ENCODE peak calls at places on chromosomes 2 and 18, in seven cellular contexts. F, Q, E, H, S, N and L are unnamed samples.

GRCh38 chr18:79975043-79975442 is 10.6 kb downstream of the HSBP1L1 start:
- DNase-seq in F (no peak), Q (no peak), E (no peak), H (no peak), S (no peak), N (no peak), L (no peak)

GRCh38 chr2:11681722-11682589 is 12.0 kb upstream of the NTSR2 start:
- DNase-seq in F (peak; percentile 68), Q (peak; percentile 40), E (peak; percentile 57), H (peak; percentile 76), S (peak; percentile 10), N (no peak), L (peak; percentile 83)

GRCh38 chr2:153543639-153544071 is 65.1 kb upstream of the RPRM start:
- DNase-seq in F (no peak), Q (no peak), E (no peak), H (no peak), S (peak; percentile 27), N (no peak), L (peak; percentile 49)

GRCh38 chr2:127064642-127065250 is 42.2 kb downstream of the BIN1 start:
- DNase-seq in F (peak; percentile 85), Q (peak; percentile 44), E (peak; percentile 72), H (peak; percentile 51), S (no peak), N (peak; percentile 96), L (peak; percentile 51)

GRCh38 chr2:217360781-217361485 is 501.1 kb upstream of the TNP1 start:
- DNase-seq in F (no peak), Q (no peak), E (no peak), H (peak; percentile 12), S (no peak), N (no peak), L (peak; percentile 33)

GRCh38 chr2:232898592-232899541 is 28.8 kb downstream of the SNORC start:
- DNase-seq in F (no peak), Q (no peak), E (no peak), H (no peak), S (no peak), N (no peak), L (no peak)

GRCh38 chr2:224098473-224098872 is 59.4 kb upstream of the SERPINE2 start:
- DNase-seq in F (no peak), Q (no peak), E (no peak), H (no peak), S (no peak), N (no peak), L (no peak)

GRCh38 chr2:230828272-230828961 is 36.3 kb upstream of the ITM2C start:
- DNase-seq in F (peak; percentile 60), Q (no peak), E (no peak), H (no peak), S (no peak), N (no peak), L (no peak)

GRCh38 chr2:104078431-104079157 is 775.3 kb upstream of the POU3F3 start:
- DNase-seq in F (no peak), Q (no peak), E (no peak), H (peak; percentile 17), S (no peak), N (no peak), L (no peak)

GRCh38 chr2:200702646-200703118 is 109.0 kb upstream of the BZW1 start:
- DNase-seq in F (peak; percentile 39), Q (no peak), E (peak; percentile 49), H (no peak), S (no peak), N (no peak), L (no peak)

GRCh38 chr2:201674794-201675193 is 23.6 kb downstream of the MPP4 start:
- DNase-seq in F (no peak), Q (no peak), E (no peak), H (no peak), S (no peak), N (no peak), L (no peak)

GRCh38 chr2:85814802-85815550 is 61.2 kb downstream of the ATOH8 start:
- DNase-seq in F (no peak), Q (no peak), E (no peak), H (no peak), S (no peak), N (peak; percentile 60), L (no peak)

GRCh38 chr2:171922230-171923022 is at the start of gene HAT1:
- DNase-seq in F (peak; percentile 99), Q (peak; percentile 78), E (peak; percentile 98), H (peak; percentile 98), S (peak; percentile 96), N (peak; percentile 99), L (peak; percentile 100)

GRCh38 chr18:78573773-78574172 is 405.8 kb upstream of the SALL3 start:
- DNase-seq in F (no peak), Q (no peak), E (no peak), H (no peak), S (no peak), N (no peak), L (no peak)

GRCh38 chr2:222960126-222960525 is 91.9 kb upstream of the KCNE4 start:
- DNase-seq in F (no peak), Q (no peak), E (no peak), H (no peak), S (no peak), N (no peak), L (no peak)

GRCh38 chr18:36496022-36496421 is 198.5 kb downstream of the FHOD3 start:
- DNase-seq in F (no peak), Q (no peak), E (no peak), H (no peak), S (no peak), N (no peak), L (peak; percentile 37)

GRCh38 chr2:31547485-31547884 is 33.3 kb downstream of the SRD5A2 start:
- DNase-seq in F (no peak), Q (no peak), E (no peak), H (no peak), S (no peak), N (no peak), L (no peak)

GRCh38 chr2:3429068-3429610 is 49.6 kb downstream of the TRAPPC12 start:
- DNase-seq in F (no peak), Q (no peak), E (no peak), H (no peak), S (no peak), N (no peak), L (no peak)

GRCh38 chr2:240229603-240230423 is 89.4 kb upstream of the OTOS start:
- DNase-seq in F (no peak), Q (no peak), E (peak; percentile 15), H (no peak), S (no peak), N (no peak), L (no peak)